ENCODE peak calls at places on chromosomes 3 and 15, in nine cellular contexts. T is HL-60, K is suprapubic skin, B is prostate gland, A is HCT116, M is breast epithelium, F is transverse colon, V is GM12892, O is HepG2. Q is an unnamed sample.

GRCh38 chr3:159380891-159381290 is 579.0 kb downstream of the MFSD1 start:
- DNase-seq in O (no peak), K (no peak), F (no peak), B (no peak), V (no peak), M (no peak), T (no peak), A (no peak), Q (no peak)

GRCh38 chr15:60781211-60781713 is 302.3 kb upstream of the ICE2 start:
- DNase-seq in F (no peak), A (no peak), B (no peak), T (no peak), K (no peak), M (no peak), V (no peak), O (no peak), Q (no peak)

GRCh38 chr3:196666001-196666867 is 26.7 kb downstream of the NRROS start:
- DNase-seq in A (no peak), K (no peak), B (no peak), M (peak; percentile 49), F (no peak), V (no peak), T (peak; percentile 86), O (peak; percentile 91), Q (no peak)

GRCh38 chr15:39919740-39920509 is at the start of gene GPR176:
- DNase-seq in T (no peak), A (no peak), O (no peak), M (no peak), F (peak; percentile 22), V (peak; percentile 19), K (peak; percentile 74), B (peak; percentile 16), Q (peak; percentile 83)

GRCh38 chr15:74382004-74382816 is 14.8 kb upstream of the CYP11A1 start:
- DNase-seq in O (peak; percentile 74), K (peak; percentile 85), B (peak; percentile 67), T (peak; percentile 60), V (peak; percentile 84), F (peak; percentile 87), M (peak; percentile 68), A (peak; percentile 66), Q (peak; percentile 96)

GRCh38 chr3:124669470-124669869 is 60.8 kb upstream of the UMPS start:
- DNase-seq in B (no peak), A (no peak), O (no peak), V (no peak), K (no peak), F (no peak), T (no peak), M (no peak), Q (no peak)

GRCh38 chr15:43514241-43515057 is 3.0 kb upstream of the MAP1A start:
- DNase-seq in O (peak; percentile 31), F (peak; percentile 22), B (no peak), K (no peak), A (no peak), V (no peak), M (no peak), T (no peak), Q (no peak)

GRCh38 chr15:88498991-88499390 is 31.5 kb downstream of the MRPS11 start:
- DNase-seq in K (no peak), O (no peak), A (no peak), B (no peak), F (no peak), T (no peak), M (no peak), V (no peak), Q (no peak)

GRCh38 chr3:179455954-179456353 is 4.7 kb upstream of the GNB4 start:
- DNase-seq in V (no peak), M (no peak), F (no peak), B (no peak), K (no peak), T (no peak), A (no peak), O (no peak), Q (no peak)

GRCh38 chr15:38253448-38253847 is 812 bp downstream of the SPRED1 start:
- DNase-seq in M (no peak), A (peak; percentile 28), T (peak; percentile 50), K (no peak), B (peak; percentile 20), O (no peak), F (peak; percentile 13), V (no peak), Q (no peak)

GRCh38 chr3:191100516-191100915 is 98.5 kb upstream of the OSTN start:
- DNase-seq in V (no peak), F (no peak), O (no peak), M (no peak), A (no peak), T (no peak), K (no peak), B (no peak), Q (no peak)

DNA sequence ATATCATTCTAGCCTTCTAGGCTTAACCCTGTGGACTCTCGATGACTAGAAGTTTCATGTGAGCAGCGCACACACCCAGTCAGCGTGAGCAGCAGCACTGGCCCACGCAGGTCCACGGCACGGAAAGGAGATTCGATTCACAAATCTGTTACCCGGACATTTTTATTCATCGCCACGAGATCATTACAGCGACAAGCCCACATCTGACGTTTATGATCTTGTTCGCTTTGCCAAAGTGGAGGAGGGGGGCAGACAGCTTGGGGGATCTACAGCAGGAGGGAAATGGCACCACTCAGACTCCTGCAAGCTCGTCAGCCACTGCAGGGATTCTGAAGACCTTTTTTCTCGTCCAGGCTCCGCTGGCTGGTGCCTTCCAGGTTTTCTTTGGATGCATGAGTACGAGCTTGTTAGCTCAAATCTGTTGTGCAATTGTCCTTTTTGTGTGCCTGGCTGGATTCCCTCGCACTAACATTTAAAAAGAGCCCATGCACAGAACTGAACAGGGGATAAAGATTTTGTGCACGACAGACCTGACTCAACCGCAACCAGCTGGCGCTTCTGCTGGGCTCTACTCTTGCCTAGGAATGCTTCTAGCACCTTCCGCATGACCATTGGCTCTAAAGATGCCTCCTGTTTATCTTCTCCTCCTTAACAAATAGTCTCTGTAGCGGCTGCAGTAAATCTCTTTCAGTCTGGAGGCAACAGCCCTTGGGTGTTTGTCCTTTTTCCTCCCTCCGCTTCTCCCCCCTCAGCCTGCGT is 938.5 kb downstream of the MCTP2 start:
- DNase-seq in K (peak; percentile 82), A (no peak), M (no peak), T (no peak), F (peak; percentile 43), B (peak; percentile 9), O (no peak), V (no peak), Q (no peak)
- TF ChIP-seq POLR2AphosphoS5 in K (peak; percentile 15), A (no peak), M (peak; percentile 46), T (no peak), F (peak; percentile 9), B (peak; percentile 38), O (no peak), V (no peak), Q (peak; percentile 27)

GRCh38 chr15:67024322-67024997 is 40.9 kb upstream of the SMAD3 start:
- DNase-seq in V (no peak), F (peak; percentile 77), M (peak; percentile 69), A (peak; percentile 68), K (peak; percentile 89), T (peak; percentile 92), B (peak; percentile 69), O (peak; percentile 77), Q (no peak)
- TF ChIP-seq POLR2AphosphoS5 in V (no peak), F (peak; percentile 66), M (peak; percentile 80), A (peak; percentile 50), K (peak; percentile 90), T (peak; percentile 89), B (peak; percentile 90), O (no peak), Q (peak; percentile 82)

DNA sequence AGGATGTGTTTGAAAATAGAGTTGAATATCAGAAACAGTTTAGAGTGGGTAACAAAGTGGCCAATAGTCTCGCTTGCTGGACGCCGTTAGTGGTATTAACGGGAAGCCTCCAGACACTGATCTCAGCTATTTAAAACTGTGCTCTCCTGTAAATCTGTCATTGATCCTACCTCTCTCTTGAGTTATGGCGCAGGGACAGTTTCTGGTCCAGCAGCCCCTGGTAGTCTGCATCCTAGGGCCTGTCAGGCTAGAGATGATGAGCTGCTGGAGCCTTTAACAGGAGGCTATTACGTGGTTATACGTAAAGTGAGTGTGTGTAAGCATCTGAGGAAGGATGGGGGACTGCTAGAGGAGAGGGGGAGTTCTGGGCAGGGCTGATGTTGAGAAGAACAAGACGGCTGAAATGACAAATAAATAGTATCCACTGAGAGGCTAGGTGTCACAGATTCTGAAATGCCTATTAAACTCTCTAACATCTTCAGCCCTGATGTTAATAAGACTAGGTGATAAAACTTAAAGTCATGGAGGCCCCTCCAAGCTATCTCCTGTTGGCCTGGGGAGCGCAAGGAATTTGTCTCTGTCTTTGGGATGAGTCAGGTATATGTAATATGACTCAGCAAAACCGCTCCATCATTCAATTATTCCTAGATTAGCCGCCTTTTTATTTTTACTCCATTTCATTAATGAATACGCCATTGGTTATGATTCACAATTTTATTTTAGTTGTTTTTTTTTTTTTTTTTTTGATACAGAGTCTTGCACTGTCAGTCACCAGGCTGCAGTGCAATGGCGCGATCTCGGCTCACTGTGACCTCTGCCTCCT is 155.7 kb downstream of the GREM1 start:
- DNase-seq in B (no peak), O (no peak), T (no peak), K (no peak), A (no peak), M (no peak), F (no peak), V (no peak), Q (no peak)
- TF ChIP-seq POLR2AphosphoS5 in B (no peak), O (no peak), T (no peak), K (no peak), A (no peak), M (no peak), F (no peak), V (no peak), Q (no peak)

DNA sequence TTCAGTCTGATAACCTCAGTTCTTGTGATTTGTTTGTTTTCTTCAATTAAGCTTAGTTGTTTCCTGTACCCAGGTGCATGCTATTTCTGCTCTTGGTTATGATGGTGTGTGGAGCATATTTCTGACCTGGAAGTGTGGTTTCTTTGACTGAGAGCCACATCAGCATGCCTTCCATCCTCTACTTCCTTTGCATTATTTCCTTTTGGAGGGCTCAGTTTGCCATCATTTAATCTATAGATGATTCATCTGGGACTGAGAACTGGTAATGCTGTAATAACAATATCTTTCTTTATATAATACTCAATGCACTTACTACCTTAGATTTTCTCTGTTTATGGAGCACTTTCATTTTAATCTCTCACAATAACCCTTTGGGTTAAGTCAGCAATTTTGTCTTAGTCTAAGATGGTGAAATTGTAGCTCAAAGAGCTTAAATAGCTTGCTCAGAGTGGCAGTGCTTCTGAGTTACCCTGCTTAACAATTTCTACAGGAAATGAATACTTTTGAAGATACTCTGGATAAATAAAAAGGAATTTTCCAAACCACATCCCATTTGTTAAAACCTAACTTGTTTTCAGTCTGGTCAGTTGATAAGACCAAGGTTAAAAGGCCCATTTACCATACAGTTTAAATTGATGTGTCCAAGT is 37.1 kb downstream of the HMG20A start:
- DNase-seq in M (no peak), F (no peak), O (no peak), V (no peak), T (no peak), B (no peak), A (no peak), K (no peak), Q (no peak)
- TF ChIP-seq POLR2AphosphoS5 in M (no peak), F (no peak), O (no peak), V (no peak), T (no peak), B (no peak), A (no peak), K (no peak), Q (no peak)

Q was measured in spleen.